ENCODE peak calls at places on chromosomes 3 and 15, in five cellular contexts. One of them, this sample, is unnamed.

GRCh38 chr3:194058189-194058571 is 77.8 kb upstream of the HES1 start:
- DNase-seq in cardiac fibroblast: peak; percentile 40
- DNase-seq in stomach: peak; percentile 54
- DNase-seq in PC-3: no peak
- DNase-seq in OCI-LY7: peak; percentile 67
- DNase-seq in this sample: peak; percentile 77

GRCh38 chr15:67850995-67851535 is 11.2 kb upstream of the RNU6-1 start:
- DNase-seq in cardiac fibroblast: peak; percentile 65
- DNase-seq in stomach: no peak
- DNase-seq in PC-3: peak; percentile 45
- DNase-seq in OCI-LY7: peak; percentile 62
- DNase-seq in this sample: no peak

GRCh38 chr15:68518046-68518445 is 60.7 kb upstream of the CORO2B start:
- DNase-seq in cardiac fibroblast: no peak
- DNase-seq in stomach: no peak
- DNase-seq in PC-3: no peak
- DNase-seq in OCI-LY7: no peak
- DNase-seq in this sample: no peak

GRCh38 chr3:174951023-174951422 is 91.9 kb downstream of the NAALADL2 start:
- DNase-seq in cardiac fibroblast: peak; percentile 92
- DNase-seq in stomach: no peak
- DNase-seq in PC-3: peak; percentile 89
- DNase-seq in OCI-LY7: no peak
- DNase-seq in this sample: no peak

GRCh38 chr15:94370197-94370987 is 139.0 kb downstream of the MCTP2 start:
- DNase-seq in cardiac fibroblast: no peak
- DNase-seq in stomach: no peak
- DNase-seq in PC-3: peak; percentile 2
- DNase-seq in OCI-LY7: no peak
- DNase-seq in this sample: no peak

GRCh38 chr15:58980351-58980939 is 7.0 kb upstream of the RNF111 start:
- DNase-seq in cardiac fibroblast: peak; percentile 72
- DNase-seq in stomach: no peak
- DNase-seq in PC-3: peak; percentile 51
- DNase-seq in OCI-LY7: peak; percentile 65
- DNase-seq in this sample: peak; percentile 30

GRCh38 chr3:19734453-19734852 is 199.6 kb downstream of the EFHB start:
- DNase-seq in cardiac fibroblast: no peak
- DNase-seq in stomach: no peak
- DNase-seq in PC-3: no peak
- DNase-seq in OCI-LY7: no peak
- DNase-seq in this sample: no peak

GRCh38 chr3:128634075-128634611 is 16.5 kb downstream of the RPN1 start:
- DNase-seq in cardiac fibroblast: no peak
- DNase-seq in stomach: no peak
- DNase-seq in PC-3: no peak
- DNase-seq in OCI-LY7: no peak
- DNase-seq in this sample: no peak

GRCh38 chr3:73056365-73057150 is 4.9 kb upstream of the EBLN2 start:
- DNase-seq in cardiac fibroblast: peak; percentile 80
- DNase-seq in stomach: no peak
- DNase-seq in PC-3: peak; percentile 56
- DNase-seq in OCI-LY7: peak; percentile 16
- DNase-seq in this sample: peak; percentile 36

GRCh38 chr3:113151475-113152031 is 59.8 kb upstream of the BOC start:
- DNase-seq in cardiac fibroblast: no peak
- DNase-seq in stomach: no peak
- DNase-seq in PC-3: no peak
- DNase-seq in OCI-LY7: no peak
- DNase-seq in this sample: no peak

GRCh38 chr3:117322866-117323265 is 613.3 kb downstream of the TUSC7 start:
- DNase-seq in cardiac fibroblast: peak; percentile 9
- DNase-seq in stomach: no peak
- DNase-seq in PC-3: peak; percentile 13
- DNase-seq in OCI-LY7: no peak
- DNase-seq in this sample: no peak

GRCh38 chr3:122797291-122797690 is 2.4 kb downstream of the SLC49A4 start:
- DNase-seq in cardiac fibroblast: no peak
- DNase-seq in stomach: no peak
- DNase-seq in PC-3: peak; percentile 30
- DNase-seq in OCI-LY7: no peak
- DNase-seq in this sample: no peak

GRCh38 chr15:67967871-67968423 is 86.2 kb upstream of the PIAS1 start:
- DNase-seq in cardiac fibroblast: peak; percentile 46
- DNase-seq in stomach: peak; percentile 76
- DNase-seq in PC-3: no peak
- DNase-seq in OCI-LY7: no peak
- DNase-seq in this sample: peak; percentile 69

DNA sequence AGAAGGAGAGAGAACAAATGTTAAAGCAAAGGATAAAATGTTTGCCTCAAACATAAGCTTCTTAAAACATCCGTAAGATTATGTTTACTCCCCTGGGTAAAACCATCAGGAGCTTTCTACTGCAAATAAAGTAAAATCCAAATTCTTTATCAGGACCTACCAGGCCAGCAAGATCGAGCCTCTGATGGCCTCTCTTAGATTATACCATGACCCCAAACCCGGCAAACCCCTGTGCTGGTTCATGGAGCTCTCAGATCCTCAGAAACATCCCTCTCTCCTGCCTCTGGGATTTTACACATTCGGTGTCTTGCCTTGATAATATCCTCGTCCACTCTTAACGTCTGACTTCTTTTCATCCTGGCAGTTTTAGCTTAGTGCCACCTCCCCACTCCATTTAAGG is 7.5 kb upstream of the TARS3 start:
- DNase-seq in cardiac fibroblast: no peak
- DNase-seq in stomach: no peak
- DNase-seq in PC-3: no peak
- DNase-seq in OCI-LY7: no peak
- DNase-seq in this sample: no peak
- TF ChIP-seq CTCF in cardiac fibroblast: no peak
- TF ChIP-seq CTCF in stomach: no peak
- TF ChIP-seq CTCF in PC-3: no peak
- TF ChIP-seq CTCF in OCI-LY7: no peak
- TF ChIP-seq CTCF in this sample: no peak

DNA sequence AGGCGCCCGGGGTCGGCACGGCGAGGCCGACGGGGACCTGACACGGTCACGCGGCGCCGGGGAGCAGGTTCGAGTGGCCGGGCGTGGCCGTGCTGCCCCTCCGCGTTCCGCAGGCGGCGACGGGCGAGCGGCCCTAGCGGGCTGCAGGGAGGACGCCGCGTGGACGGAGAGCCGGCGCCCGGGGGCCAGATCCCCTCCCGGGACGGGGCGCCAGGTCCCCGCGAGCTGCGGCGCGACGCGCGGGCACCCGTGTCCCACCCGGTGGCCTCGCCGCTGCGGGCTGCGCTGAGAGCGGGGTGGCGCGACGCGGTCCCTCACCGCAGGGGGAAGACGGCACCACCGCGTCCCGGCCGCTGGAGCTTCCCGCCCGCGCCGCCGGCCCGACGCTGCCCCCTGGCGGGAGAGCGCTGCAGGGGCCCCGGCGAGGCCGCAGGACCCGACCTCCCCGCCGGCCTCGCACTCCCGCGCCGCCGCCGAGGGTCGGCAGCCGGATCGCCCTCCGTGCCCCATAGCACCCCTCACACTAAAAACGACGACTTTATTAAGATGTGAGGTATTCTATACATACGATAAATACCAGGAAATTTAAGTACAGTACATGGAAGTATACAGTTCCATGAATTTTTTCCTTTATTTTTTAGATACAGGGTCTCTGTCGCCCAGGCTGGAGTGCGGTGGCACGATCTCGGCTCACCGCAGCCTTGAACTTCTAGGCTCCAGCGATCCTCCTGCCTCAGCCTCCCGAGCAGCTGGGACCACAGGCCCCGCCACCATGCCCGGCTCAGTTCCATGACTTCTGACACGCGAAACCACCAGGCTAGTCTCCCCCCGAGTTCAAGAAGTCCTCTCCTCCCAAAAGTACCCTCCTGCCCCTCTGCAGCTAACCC is 1.3 kb upstream of the PIGZ start:
- DNase-seq in cardiac fibroblast: peak; percentile 43
- DNase-seq in stomach: peak; percentile 69
- DNase-seq in PC-3: peak; percentile 76
- DNase-seq in OCI-LY7: peak; percentile 73
- DNase-seq in this sample: peak; percentile 91
- TF ChIP-seq CTCF in cardiac fibroblast: peak; percentile 18
- TF ChIP-seq CTCF in stomach: peak; percentile 95
- TF ChIP-seq CTCF in PC-3: peak; percentile 64
- TF ChIP-seq CTCF in OCI-LY7: peak; percentile 77
- TF ChIP-seq CTCF in this sample: peak; percentile 93

GRCh38 chr3:38000965-38001455 is 10.4 kb downstream of the VILL start:
- DNase-seq in cardiac fibroblast: no peak
- DNase-seq in stomach: peak; percentile 24
- DNase-seq in PC-3: no peak
- DNase-seq in OCI-LY7: no peak
- DNase-seq in this sample: no peak

GRCh38 chr3:38000242-38000916 is 9.8 kb downstream of the VILL start:
- DNase-seq in cardiac fibroblast: no peak
- DNase-seq in stomach: peak; percentile 22
- DNase-seq in PC-3: no peak
- DNase-seq in OCI-LY7: no peak
- DNase-seq in this sample: no peak

GRCh38 chr3:38002940-38003339 is 12.4 kb downstream of the VILL start:
- DNase-seq in cardiac fibroblast: no peak
- DNase-seq in stomach: no peak
- DNase-seq in PC-3: no peak
- DNase-seq in OCI-LY7: no peak
- DNase-seq in this sample: no peak

GRCh38 chr3:38002291-38002876 is 11.8 kb downstream of the VILL start:
- DNase-seq in cardiac fibroblast: no peak
- DNase-seq in stomach: peak; percentile 23
- DNase-seq in PC-3: no peak
- DNase-seq in OCI-LY7: no peak
- DNase-seq in this sample: no peak

GRCh38 chr3:38001456-38002081 is 11.0 kb downstream of the VILL start:
- DNase-seq in cardiac fibroblast: no peak
- DNase-seq in stomach: peak; percentile 87
- DNase-seq in PC-3: peak; percentile 68
- DNase-seq in OCI-LY7: no peak
- DNase-seq in this sample: peak; percentile 16
- TF ChIP-seq CTCF in cardiac fibroblast: no peak
- TF ChIP-seq CTCF in stomach: no peak
- TF ChIP-seq CTCF in PC-3: peak; percentile 67
- TF ChIP-seq CTCF in OCI-LY7: peak; percentile 46
- TF ChIP-seq CTCF in this sample: no peak

DNA sequence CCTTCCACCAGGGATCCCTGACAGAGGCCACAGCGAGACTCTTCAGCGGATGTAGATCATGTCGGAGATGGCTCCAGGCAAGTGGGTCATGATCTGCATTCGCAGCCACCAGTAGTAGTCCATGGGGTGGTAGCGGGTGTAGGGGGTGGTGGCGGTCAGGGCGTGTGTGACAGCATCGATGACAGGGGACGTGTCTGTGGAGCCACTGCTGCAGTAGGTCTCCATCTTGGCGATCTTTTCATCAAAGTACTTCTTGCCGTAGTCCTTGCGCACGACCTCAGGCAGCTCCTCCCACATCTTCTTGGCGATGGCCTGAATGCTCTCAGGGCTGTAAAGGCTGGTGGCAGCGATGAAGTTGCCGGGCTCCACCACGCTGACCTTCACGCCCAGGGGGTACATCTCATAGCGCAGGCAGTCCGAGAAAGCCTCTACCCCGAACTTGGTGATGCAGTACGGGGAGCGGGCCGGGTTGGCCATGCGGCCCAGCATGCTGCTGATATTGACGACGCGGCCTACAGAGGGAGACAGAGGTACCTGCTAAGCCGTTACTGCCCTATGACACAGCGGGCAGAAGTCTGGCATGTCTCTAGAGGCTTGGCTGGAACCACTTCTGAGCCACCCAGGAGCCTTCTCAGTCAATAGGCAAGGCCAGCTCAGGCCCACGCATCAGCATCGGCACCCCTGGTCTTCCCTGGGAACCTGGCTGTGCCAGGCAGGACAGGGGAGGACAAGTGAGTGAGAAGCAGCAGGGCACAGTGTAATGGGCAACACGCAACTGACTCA is 43.7 kb downstream of the BDH1 start:
- DNase-seq in cardiac fibroblast: no peak
- DNase-seq in stomach: no peak
- DNase-seq in PC-3: no peak
- DNase-seq in OCI-LY7: no peak
- DNase-seq in this sample: no peak
- TF ChIP-seq CTCF in cardiac fibroblast: no peak
- TF ChIP-seq CTCF in stomach: no peak
- TF ChIP-seq CTCF in PC-3: no peak
- TF ChIP-seq CTCF in OCI-LY7: peak; percentile 13
- TF ChIP-seq CTCF in this sample: no peak

GRCh38 chr15:60444289-60444912 is 34.5 kb downstream of the ICE2 start:
- DNase-seq in cardiac fibroblast: peak; percentile 63
- DNase-seq in stomach: no peak
- DNase-seq in PC-3: peak; percentile 45
- DNase-seq in OCI-LY7: no peak
- DNase-seq in this sample: no peak
- TF ChIP-seq CTCF in cardiac fibroblast: peak; percentile 62
- TF ChIP-seq CTCF in stomach: peak; percentile 27
- TF ChIP-seq CTCF in PC-3: peak; percentile 66
- TF ChIP-seq CTCF in OCI-LY7: peak; percentile 54
- TF ChIP-seq CTCF in this sample: no peak